ENCODE peak calls at places on chromosomes 16 and 17, in four cellular contexts. K is HL-60, L is GM12878, H is K562. B is an unnamed sample.

GRCh38 chr16:27363797-27364196 is 38.2 kb upstream of the IL21R start:
- DNase-seq in H (no peak), K (no peak), L (no peak), B (no peak)

GRCh38 chr16:19833581-19833980 is 51.1 kb downstream of the GPRC5B start:
- DNase-seq in H (no peak), L (no peak), K (no peak), B (no peak)

GRCh38 chr17:8138672-8139371 is 13.4 kb downstream of the PER1 start:
- DNase-seq in L (peak), K (peak), H (peak), B (peak)

GRCh38 chr16:22192261-22193133 is 13.6 kb upstream of the EEF2K start:
- DNase-seq in H (peak), K (peak), L (peak), B (no peak)

GRCh38 chr17:4843451-4843850 is 10.3 kb downstream of the MINK1 start:
- DNase-seq in K (no peak), L (no peak), H (no peak), B (no peak)

GRCh38 chr17:17685775-17686291 is 4.6 kb downstream of the RAI1 start:
- DNase-seq in L (no peak), H (no peak), K (no peak), B (no peak)

GRCh38 chr17:40520991-40521453 is 19.6 kb upstream of the TNS4 start:
- DNase-seq in K (no peak), H (no peak), L (no peak), B (no peak)

GRCh38 chr16:86634290-86634689 is 55.9 kb downstream of the FOXL1 start:
- DNase-seq in L (no peak), H (no peak), K (no peak), B (no peak)

GRCh38 chr17:81429353-81429774 is 34.1 kb downstream of the BAHCC1 start:
- DNase-seq in K (peak), L (no peak), H (no peak), B (no peak)

GRCh38 chr16:47565454-47565853 is 104.3 kb downstream of the PHKB start:
- DNase-seq in H (no peak), L (no peak), K (peak), B (no peak)

GRCh38 chr16:17420821-17421220 is 49.9 kb downstream of the XYLT1 start:
- DNase-seq in L (no peak), K (no peak), H (no peak), B (no peak)

GRCh38 chr16:46972971-46973456 is 460 bp downstream of the DNAJA2 start:
- DNase-seq in H (peak), L (no peak), K (no peak), B (no peak)

GRCh38 chr16:85173077-85173980 is 61.1 kb upstream of the CIBAR2 start:
- DNase-seq in L (no peak), K (no peak), H (peak), B (no peak)

GRCh38 chr17:48520631-48521045 is 10.2 kb downstream of the HOXB1 start:
- DNase-seq in H (no peak), K (no peak), L (no peak), B (no peak)

GRCh38 chr16:53768593-53768992 is 64.6 kb downstream of the FTO start:
- DNase-seq in K (no peak), L (no peak), H (no peak), B (no peak)

GRCh38 chr16:212999-213398 is 16.2 kb downstream of the LUC7L start:
- DNase-seq in H (no peak), K (no peak), L (no peak), B (no peak)

GRCh38 chr17:48023408-48024148 is 14.0 kb downstream of the COPZ2 start:
- DNase-seq in K (peak), H (no peak), L (no peak), B (no peak)

GRCh38 chr16:6484121-6484520 is 848.5 kb upstream of the RBFOX1 start:
- DNase-seq in K (no peak), L (no peak), H (no peak), B (no peak)

GRCh38 chr17:68019336-68019674 is 16.2 kb upstream of the KPNA2 start:
- DNase-seq in K (no peak), H (no peak), L (no peak), B (no peak)

GRCh38 chr16:87276091-87276561 is 41.1 kb downstream of the C16orf95 start:
- DNase-seq in H (no peak), L (no peak), K (no peak), B (no peak)

GRCh38 chr17:48228720-48229119 is 121.2 kb downstream of the SNX11 start:
- DNase-seq in K (no peak), H (peak), L (no peak), B (no peak)

GRCh38 chr17:4116516-4116915 is 26.3 kb downstream of the ZZEF1 start:
- DNase-seq in L (no peak), H (no peak), K (no peak), B (no peak)

GRCh38 chr16:76483510-76483909 is 206.3 kb downstream of the CNTNAP4 start:
- DNase-seq in H (no peak), L (no peak), K (no peak), B (no peak)

GRCh38 chr16:54879681-54880080 is 51.0 kb upstream of the IRX5 start:
- DNase-seq in L (no peak), K (no peak), H (no peak), B (no peak)

GRCh38 chr17:20074001-20074400 is 64.8 kb downstream of the SPECC1 start:
- DNase-seq in K (peak), L (no peak), H (no peak), B (no peak)

GRCh38 chr16:53913082-53913870 is 209.3 kb downstream of the FTO start:
- DNase-seq in K (no peak), L (no peak), H (no peak), B (no peak)

GRCh38 chr16:88282221-88283041 is 100.3 kb upstream of the ZNF469 start:
- DNase-seq in K (no peak), L (no peak), H (no peak), B (no peak)

GRCh38 chr17:15231851-15232516 is 33.1 kb downstream of the PMP22 start:
- DNase-seq in K (no peak), L (no peak), H (peak), B (no peak)

GRCh38 chr16:71945616-71946015 is 50.3 kb downstream of the IST1 start:
- DNase-seq in H (no peak), K (no peak), L (no peak), B (no peak)

GRCh38 chr17:34366051-34366450 is 3.0 kb upstream of the CCL1 start:
- DNase-seq in K (peak), H (no peak), L (no peak), B (no peak)

GRCh38 chr17:60421273-60422161 is 772 bp upstream of the CHCT1 start:
- DNase-seq in K (peak), L (no peak), H (no peak), B (peak)

GRCh38 chr16:64312292-64312691 is 809.6 kb downstream of the CDH11 start:
- DNase-seq in K (no peak), H (no peak), L (no peak), B (no peak)

GRCh38 chr16:11792404-11793260 is 4.4 kb downstream of the ZC3H7A start:
- DNase-seq in L (no peak), K (no peak), H (no peak), B (no peak)

GRCh38 chr17:9002610-9003354 is 18.5 kb upstream of the NTN1 start:
- DNase-seq in K (no peak), H (no peak), L (no peak), B (peak)

GRCh38 chr17:73998246-73999220 is 204.9 kb upstream of the RPL38 start:
- DNase-seq in K (peak), L (no peak), H (peak), B (peak)

GRCh38 chr17:1089915-1090314 is 89.9 kb downstream of the ABR start:
- DNase-seq in H (no peak), L (no peak), K (peak), B (no peak)

GRCh38 chr16:62225675-62226074 is 189.4 kb upstream of the CDH8 start:
- DNase-seq in K (peak), H (peak), L (peak), B (peak)

GRCh38 chr17:50443492-50444051 is 17.6 kb downstream of the ACSF2 start:
- DNase-seq in K (no peak), L (no peak), H (no peak), B (no peak)

GRCh38 chr17:10166181-10166935 is 32.0 kb downstream of the GAS7 start:
- DNase-seq in L (no peak), K (no peak), H (no peak), B (no peak)
- TF ChIP-seq SPI1 in L (no peak), K (no peak), H (no peak), B (no peak)

DNA sequence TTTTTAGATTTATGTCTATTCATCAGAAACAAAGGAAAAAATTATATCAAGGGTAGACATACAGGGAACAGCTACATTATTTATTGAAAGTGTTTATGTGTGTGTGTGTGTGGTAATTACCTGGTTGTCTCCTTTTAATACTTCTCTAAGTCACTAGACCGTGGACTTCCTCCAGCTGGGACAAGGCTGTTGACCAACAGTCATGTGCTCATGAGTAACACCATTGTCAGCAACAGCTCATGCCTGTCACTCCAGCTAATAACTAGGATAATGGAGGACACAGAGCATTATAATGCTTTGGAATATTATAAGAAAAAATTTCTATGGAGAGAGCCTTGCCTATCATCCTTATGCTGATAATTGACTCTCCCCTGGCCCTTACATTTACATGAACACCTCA is 125.3 kb upstream of the SALL1 start:
- DNase-seq in K (no peak), H (no peak), L (no peak), B (no peak)
- TF ChIP-seq SPI1 in K (no peak), H (no peak), L (no peak), B (no peak)

DNA sequence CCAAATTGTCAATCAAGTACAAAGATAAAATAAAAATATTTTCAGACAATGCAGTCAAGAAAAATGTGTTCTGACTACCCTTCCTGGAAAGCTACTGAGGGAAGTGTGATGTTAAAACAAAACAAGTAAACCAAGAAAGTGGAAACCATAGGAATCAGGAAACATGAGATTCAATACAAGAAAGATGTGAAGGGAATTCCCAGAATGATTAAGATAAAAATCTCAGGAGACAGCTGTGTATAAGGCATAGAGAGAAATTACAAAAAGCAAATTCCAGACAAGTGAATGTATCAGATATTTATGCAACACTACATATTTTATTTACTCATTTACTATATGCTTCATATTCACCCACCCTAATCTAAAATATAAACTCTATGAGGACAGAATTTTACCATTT is 32.2 kb downstream of the TRIM37 start:
- DNase-seq in H (no peak), L (no peak), K (no peak), B (no peak)
- TF ChIP-seq SPI1 in H (no peak), L (no peak), K (no peak), B (no peak)

DNA sequence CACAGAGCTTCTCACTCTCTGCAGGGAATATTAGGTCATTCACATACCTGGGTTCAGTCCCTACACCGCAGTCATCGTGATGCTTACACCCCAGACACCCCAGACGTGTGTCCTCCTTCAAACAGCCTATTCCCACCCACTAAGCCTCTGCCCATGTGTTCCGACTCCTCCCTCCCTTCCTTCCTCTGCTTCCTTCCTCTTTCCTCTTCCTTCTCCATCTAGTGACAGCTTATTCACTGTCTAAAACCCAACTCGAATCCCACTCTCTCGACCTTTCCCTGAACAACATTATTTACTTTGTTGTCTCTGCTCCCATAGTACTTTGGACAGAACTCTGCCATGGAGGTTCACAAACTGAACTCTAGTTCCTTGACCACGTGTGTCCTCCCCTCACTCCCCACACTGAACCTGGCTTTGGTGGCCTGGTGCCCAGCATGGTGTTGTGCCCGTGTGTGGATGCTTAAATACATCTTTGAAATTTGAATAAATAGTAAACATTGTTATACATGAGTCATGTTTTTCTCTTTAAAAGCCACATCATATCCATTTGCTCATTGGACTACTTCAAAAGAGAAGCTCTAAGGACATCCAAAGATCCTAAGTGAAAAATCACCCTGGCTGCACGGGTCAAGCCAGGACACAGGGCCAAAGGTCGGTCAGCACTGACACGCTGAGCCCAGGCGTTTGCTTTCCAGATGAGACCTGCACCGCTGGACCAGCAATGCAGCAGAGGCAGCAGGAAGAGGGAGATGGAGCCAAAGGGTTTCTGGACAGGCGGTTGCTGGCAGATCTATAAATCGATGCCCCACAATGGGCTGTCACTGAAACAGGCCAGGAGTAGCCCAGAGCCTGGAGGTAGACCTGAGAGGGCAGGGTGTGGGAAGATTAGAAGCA is 14.1 kb upstream of the G6PC1 start:
- DNase-seq in K (peak), L (no peak), H (no peak), B (no peak)
- TF ChIP-seq SPI1 in K (peak), L (no peak), H (no peak), B (no peak)

GRCh38 chr17:43169561-43170139 is 1.4 kb upstream of the NBR1 start:
- DNase-seq in K (peak), L (no peak), H (peak), B (no peak)
- TF ChIP-seq SPI1 in K (no peak), L (no peak), H (no peak), B (no peak)

DNA sequence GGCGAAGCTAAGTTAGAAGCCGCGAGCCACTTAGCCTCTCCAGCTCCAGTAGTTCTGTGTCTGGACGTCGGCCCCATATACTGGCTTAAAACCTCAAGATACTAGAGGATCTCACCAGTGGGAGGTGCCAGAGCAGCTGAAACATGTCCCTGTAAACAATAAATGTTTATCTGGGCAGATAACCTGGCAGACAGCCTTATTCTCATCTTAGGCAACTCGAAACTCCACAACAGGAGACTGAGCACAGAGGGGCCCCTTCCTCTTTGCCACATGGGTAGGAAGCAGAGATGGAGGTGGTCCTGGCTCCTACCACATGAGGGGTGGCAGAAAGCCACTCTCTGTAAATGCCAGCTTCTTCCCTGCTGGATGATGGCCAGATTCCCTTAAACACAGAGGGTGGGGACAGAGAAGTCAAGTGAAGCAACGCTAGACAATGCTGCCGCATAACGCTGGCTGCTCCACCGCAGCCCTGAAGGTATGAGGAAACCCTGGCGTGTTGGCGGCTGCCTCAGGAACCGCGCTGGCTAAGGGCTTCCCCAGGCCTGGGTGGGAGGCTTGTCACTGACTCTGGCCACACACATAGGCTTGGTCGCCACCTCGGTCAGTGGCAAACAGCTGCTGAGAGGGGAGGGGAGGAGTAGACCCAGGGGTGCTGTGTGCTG is 67.9 kb downstream of the HIC1 start:
- DNase-seq in K (peak), L (no peak), H (no peak), B (peak)
- TF ChIP-seq SPI1 in K (peak), L (no peak), H (no peak), B (no peak)